ENCODE peak calls at places on chromosomes 13 and 19, in eight cellular contexts. N is hippocampal formation; I is SHP77; F is stimulated activated CD8-positive, alpha-beta memory T cell treated with anti-CD3 and anti-CD28 coated beads, Interleukin-2, amount 100 ng/mL, for 48 hours; X is activated CD4-positive, alpha-beta T cell treated with anti-CD3 and anti-CD28 coated beads, Interleukin-2, amount 10 ng/mL, durations not matched to agents 7 days and 5 days; S is left ventricle myocardium inferior; E is NCI-H2081; C is NCI-H1092. U is an unnamed sample.

GRCh38 chr19:39057615-39058014 is 25.3 kb upstream of the FBXO27 start:
- DNase-seq in C (no peak), E (no peak), N (no peak), X (no peak), I (no peak), S (no peak), F (no peak), U (no peak)

GRCh38 chr19:24033962-24034342 is 53.0 kb upstream of the ZNF254 start:
- DNase-seq in E (no peak), X (peak), F (peak), N (peak), S (peak), I (peak), C (no peak), U (peak)

GRCh38 chr13:87981416-87981815 is 310.2 kb downstream of the SLITRK5 start:
- DNase-seq in E (no peak), I (no peak), S (no peak), N (no peak), C (no peak), F (no peak), X (no peak), U (no peak)

GRCh38 chr19:51660975-51661600 is 14.5 kb upstream of the SIGLEC14 start:
- DNase-seq in S (peak), I (peak), C (peak), N (peak), X (peak), E (no peak), F (peak), U (peak)

GRCh38 chr19:45117167-45117594 is 24.2 kb downstream of the PPP1R37 start:
- DNase-seq in E (no peak), F (peak), C (no peak), N (no peak), S (no peak), I (peak), X (peak), U (peak)

GRCh38 chr13:49265822-49266221 is 18.1 kb downstream of the CDADC1 start:
- DNase-seq in C (no peak), N (no peak), F (no peak), S (no peak), X (no peak), E (no peak), I (no peak), U (no peak)

GRCh38 chr19:7069904-7070226 is 362 bp downstream of the ZNF557 start:
- DNase-seq in S (no peak), F (no peak), N (no peak), X (no peak), E (no peak), C (no peak), I (no peak), U (no peak)

GRCh38 chr19:58279042-58279924 is 528 bp downstream of the ZNF8 start:
- DNase-seq in N (peak), I (peak), F (peak), C (peak), S (peak), E (peak), X (peak), U (peak)

GRCh38 chr19:17020380-17020779 is 6.2 kb downstream of the CPAMD8 start:
- DNase-seq in I (no peak), X (no peak), S (no peak), C (no peak), E (no peak), N (no peak), F (no peak), U (no peak)

GRCh38 chr19:42178791-42179500 is 38.5 kb downstream of the DEDD2 start:
- DNase-seq in I (no peak), F (no peak), C (peak), X (no peak), S (no peak), E (no peak), N (no peak), U (peak)

GRCh38 chr13:44470623-44471562 is 97.3 kb downstream of the SERP2 start:
- DNase-seq in N (no peak), C (no peak), S (no peak), E (peak), F (no peak), I (no peak), X (no peak), U (peak)

GRCh38 chr13:114063545-114064515 is 68.6 kb downstream of the RASA3 start:
- DNase-seq in E (no peak), N (peak), I (peak), F (no peak), X (peak), S (peak), C (no peak), U (no peak)